ENCODE peak calls at places on chromosome 10, in six cellular contexts. One of them, this sample, is unnamed.

GRCh38 chr10:3102721-3103410 is 35.5 kb downstream of the PFKP start:
- DNase-seq in heart right ventricle: no peak
- DNase-seq in psoas muscle: no peak
- DNase-seq in PC-3: peak
- DNase-seq in GM23248: peak
- DNase-seq in fibroblast of lung: peak
- DNase-seq in this sample: no peak

GRCh38 chr10:8331896-8332729 is 277.6 kb downstream of the GATA3 start:
- DNase-seq in psoas muscle: peak
- DNase-seq in PC-3: peak
- DNase-seq in fibroblast of lung: peak
- DNase-seq in heart right ventricle: peak
- DNase-seq in GM23248: peak
- DNase-seq in this sample: peak

GRCh38 chr10:16741540-16741939 is 75.7 kb downstream of the RSU1 start:
- DNase-seq in heart right ventricle: no peak
- DNase-seq in GM23248: no peak
- DNase-seq in fibroblast of lung: no peak
- DNase-seq in psoas muscle: no peak
- DNase-seq in PC-3: no peak
- DNase-seq in this sample: no peak

GRCh38 chr10:23294638-23295247 is 49.9 kb downstream of the C10orf67 start:
- DNase-seq in PC-3: peak
- DNase-seq in fibroblast of lung: no peak
- DNase-seq in psoas muscle: no peak
- DNase-seq in heart right ventricle: no peak
- DNase-seq in GM23248: peak
- DNase-seq in this sample: no peak

GRCh38 chr10:49325131-49325915 is 26.4 kb downstream of the C10orf71 start:
- DNase-seq in psoas muscle: no peak
- DNase-seq in fibroblast of lung: no peak
- DNase-seq in heart right ventricle: no peak
- DNase-seq in PC-3: no peak
- DNase-seq in GM23248: no peak
- DNase-seq in this sample: no peak

GRCh38 chr10:67936416-67936815 is 52.0 kb downstream of the SIRT1 start:
- DNase-seq in psoas muscle: no peak
- DNase-seq in PC-3: no peak
- DNase-seq in heart right ventricle: no peak
- DNase-seq in GM23248: peak
- DNase-seq in fibroblast of lung: peak
- DNase-seq in this sample: no peak

GRCh38 chr10:60208676-60209269 is 180.9 kb downstream of the ANK3 start:
- DNase-seq in fibroblast of lung: peak
- DNase-seq in heart right ventricle: no peak
- DNase-seq in GM23248: peak
- DNase-seq in PC-3: peak
- DNase-seq in psoas muscle: no peak
- DNase-seq in this sample: no peak

GRCh38 chr10:89074120-89074519 is 83.5 kb downstream of the FAS start:
- DNase-seq in GM23248: peak
- DNase-seq in heart right ventricle: peak
- DNase-seq in psoas muscle: peak
- DNase-seq in PC-3: no peak
- DNase-seq in fibroblast of lung: peak
- DNase-seq in this sample: no peak

GRCh38 chr10:11207276-11207809 is 189.7 kb downstream of the CELF2 start:
- DNase-seq in PC-3: no peak
- DNase-seq in heart right ventricle: no peak
- DNase-seq in GM23248: no peak
- DNase-seq in psoas muscle: peak
- DNase-seq in fibroblast of lung: no peak
- DNase-seq in this sample: no peak

GRCh38 chr10:126478600-126478999 is 90.3 kb upstream of the ADAM12 start:
- DNase-seq in GM23248: no peak
- DNase-seq in heart right ventricle: no peak
- DNase-seq in psoas muscle: no peak
- DNase-seq in fibroblast of lung: no peak
- DNase-seq in PC-3: no peak
- DNase-seq in this sample: no peak

GRCh38 chr10:131555406-131555805 is 243.9 kb upstream of the TCERG1L start:
- DNase-seq in heart right ventricle: no peak
- DNase-seq in GM23248: no peak
- DNase-seq in fibroblast of lung: no peak
- DNase-seq in PC-3: no peak
- DNase-seq in psoas muscle: no peak
- DNase-seq in this sample: no peak

GRCh38 chr10:23439920-23440875 is 1.3 kb downstream of the OTUD1 start:
- DNase-seq in heart right ventricle: peak
- DNase-seq in PC-3: peak
- DNase-seq in fibroblast of lung: peak
- DNase-seq in GM23248: peak
- DNase-seq in psoas muscle: peak
- DNase-seq in this sample: peak

GRCh38 chr10:34801066-34801738 is 13.9 kb downstream of the PARD3 start:
- DNase-seq in fibroblast of lung: peak
- DNase-seq in PC-3: no peak
- DNase-seq in GM23248: no peak
- DNase-seq in psoas muscle: no peak
- DNase-seq in heart right ventricle: no peak
- DNase-seq in this sample: no peak

GRCh38 chr10:69222157-69223027 is 2.3 kb downstream of the HKDC1 start:
- DNase-seq in fibroblast of lung: peak
- DNase-seq in GM23248: peak
- DNase-seq in heart right ventricle: no peak
- DNase-seq in psoas muscle: no peak
- DNase-seq in PC-3: peak
- DNase-seq in this sample: peak

GRCh38 chr10:94327649-94328048 is 35.1 kb downstream of the NOC3L start:
- DNase-seq in heart right ventricle: no peak
- DNase-seq in psoas muscle: no peak
- DNase-seq in fibroblast of lung: no peak
- DNase-seq in PC-3: no peak
- DNase-seq in GM23248: no peak
- DNase-seq in this sample: no peak

GRCh38 chr10:94324609-94325233 is 38.0 kb downstream of the NOC3L start:
- DNase-seq in heart right ventricle: no peak
- DNase-seq in GM23248: peak
- DNase-seq in PC-3: no peak
- DNase-seq in psoas muscle: no peak
- DNase-seq in fibroblast of lung: no peak
- DNase-seq in this sample: no peak

DNA sequence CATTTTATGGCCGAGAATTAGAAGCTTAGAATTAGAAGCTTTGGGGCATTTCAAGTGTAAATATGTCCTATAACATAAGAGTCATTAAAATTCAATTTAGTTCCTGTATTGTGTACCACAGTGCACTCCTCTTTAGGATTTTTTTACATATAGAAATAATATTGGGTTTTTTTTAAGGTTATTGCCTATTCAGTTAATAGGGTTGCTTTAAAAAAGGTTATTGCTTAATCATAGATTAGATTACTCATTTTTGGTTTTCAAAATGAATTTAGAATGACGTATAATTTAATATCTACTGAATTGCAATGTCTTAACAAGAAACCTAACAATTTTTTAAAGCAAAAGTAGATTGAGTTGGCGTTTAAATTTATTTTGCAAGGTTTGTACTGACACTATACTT is 34.1 kb downstream of the NOC3L start:
- DNase-seq in GM23248: no peak
- DNase-seq in psoas muscle: no peak
- DNase-seq in fibroblast of lung: no peak
- DNase-seq in heart right ventricle: no peak
- DNase-seq in PC-3: no peak
- DNase-seq in this sample: no peak
- H3K27ac ChIP-seq in GM23248: no peak
- H3K27ac ChIP-seq in psoas muscle: no peak
- H3K27ac ChIP-seq in fibroblast of lung: no peak
- H3K27ac ChIP-seq in heart right ventricle: no peak
- H3K27ac ChIP-seq in PC-3: no peak
- H3K27ac ChIP-seq in this sample: no peak

GRCh38 chr10:124388476-124388822 is 30.3 kb downstream of the OAT start:
- DNase-seq in GM23248: no peak
- DNase-seq in fibroblast of lung: no peak
- DNase-seq in psoas muscle: no peak
- DNase-seq in PC-3: no peak
- DNase-seq in heart right ventricle: no peak
- DNase-seq in this sample: no peak
- H3K4me3 ChIP-seq in GM23248: no peak
- H3K4me3 ChIP-seq in fibroblast of lung: peak
- H3K4me3 ChIP-seq in psoas muscle: peak
- H3K4me3 ChIP-seq in PC-3: peak
- H3K4me3 ChIP-seq in heart right ventricle: peak
- H3K4me3 ChIP-seq in this sample: no peak

GRCh38 chr10:103737735-103738367 is 117.5 kb downstream of the SH3PXD2A start:
- DNase-seq in fibroblast of lung: no peak
- DNase-seq in GM23248: no peak
- DNase-seq in PC-3: no peak
- DNase-seq in psoas muscle: peak
- DNase-seq in heart right ventricle: no peak
- DNase-seq in this sample: no peak
- H3K27ac ChIP-seq in fibroblast of lung: peak
- H3K27ac ChIP-seq in GM23248: no peak
- H3K27ac ChIP-seq in PC-3: no peak
- H3K27ac ChIP-seq in psoas muscle: no peak
- H3K27ac ChIP-seq in heart right ventricle: no peak
- H3K27ac ChIP-seq in this sample: no peak

DNA sequence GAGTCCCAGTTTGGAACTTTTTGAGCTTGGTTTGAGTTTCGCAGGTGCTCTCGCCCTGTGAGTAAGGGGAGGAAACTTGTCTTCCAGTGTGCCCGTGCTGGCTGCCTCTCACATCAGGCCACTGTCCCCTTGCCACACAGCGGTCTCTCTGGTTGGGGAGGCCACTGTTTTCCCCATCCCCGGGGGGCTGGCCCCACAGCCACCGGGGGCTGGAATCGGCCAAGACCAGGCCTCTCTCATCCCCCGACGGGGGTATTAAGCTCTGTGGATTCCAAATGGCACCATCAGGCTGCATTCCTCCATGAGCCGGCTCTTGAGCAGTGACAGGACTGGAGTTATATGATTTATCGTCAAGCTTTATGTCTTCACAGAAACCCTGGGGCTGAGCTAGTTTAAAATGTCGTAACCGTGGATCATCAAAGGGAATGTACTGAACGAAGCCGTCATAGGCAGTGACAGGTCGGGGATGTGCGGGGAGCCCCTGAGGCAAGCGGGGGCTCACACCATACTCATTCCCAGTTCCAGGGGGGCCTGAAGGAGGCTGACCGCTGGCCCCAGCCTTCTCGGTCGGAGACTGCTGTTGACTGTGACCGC is 30.8 kb downstream of the JCAD start:
- DNase-seq in heart right ventricle: no peak
- DNase-seq in PC-3: no peak
- DNase-seq in fibroblast of lung: peak
- DNase-seq in psoas muscle: no peak
- DNase-seq in GM23248: no peak
- DNase-seq in this sample: no peak
- H3K4me3 ChIP-seq in heart right ventricle: no peak
- H3K4me3 ChIP-seq in PC-3: no peak
- H3K4me3 ChIP-seq in fibroblast of lung: no peak
- H3K4me3 ChIP-seq in psoas muscle: no peak
- H3K4me3 ChIP-seq in GM23248: no peak
- H3K4me3 ChIP-seq in this sample: no peak

DNA sequence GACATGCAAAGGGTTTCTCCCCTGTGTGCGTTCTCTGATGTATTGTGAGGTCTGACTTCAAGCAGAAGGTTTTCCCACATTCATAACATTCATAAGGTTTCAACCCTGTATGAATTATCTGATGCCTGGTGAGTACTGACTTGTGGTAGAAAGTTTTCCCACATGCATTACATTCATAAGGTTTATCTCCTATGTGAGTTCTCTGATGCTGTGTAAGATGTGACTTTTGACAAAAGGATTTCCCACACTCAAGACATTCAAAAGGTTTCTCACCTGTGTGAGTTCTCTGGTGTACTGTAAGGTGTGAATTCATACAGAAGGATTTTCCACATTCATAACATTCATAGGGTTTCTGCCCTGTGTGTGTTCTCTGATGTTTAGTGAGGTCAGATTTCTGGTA is 45.1 kb downstream of the ZNF33B start:
- DNase-seq in GM23248: no peak
- DNase-seq in fibroblast of lung: no peak
- DNase-seq in heart right ventricle: no peak
- DNase-seq in psoas muscle: no peak
- DNase-seq in PC-3: no peak
- DNase-seq in this sample: no peak
- H3K27ac ChIP-seq in GM23248: no peak
- H3K27ac ChIP-seq in fibroblast of lung: no peak
- H3K27ac ChIP-seq in heart right ventricle: no peak
- H3K27ac ChIP-seq in psoas muscle: no peak
- H3K27ac ChIP-seq in PC-3: no peak
- H3K27ac ChIP-seq in this sample: no peak

GRCh38 chr10:92242380-92242779 is 48.5 kb downstream of the CPEB3 start:
- DNase-seq in PC-3: no peak
- DNase-seq in fibroblast of lung: no peak
- DNase-seq in psoas muscle: no peak
- DNase-seq in heart right ventricle: no peak
- DNase-seq in GM23248: no peak
- DNase-seq in this sample: no peak

GRCh38 chr10:92244796-92245195 is 46.1 kb downstream of the CPEB3 start:
- DNase-seq in GM23248: no peak
- DNase-seq in psoas muscle: no peak
- DNase-seq in PC-3: peak
- DNase-seq in heart right ventricle: no peak
- DNase-seq in fibroblast of lung: no peak
- DNase-seq in this sample: no peak

GRCh38 chr10:92241501-92241900 is 49.4 kb downstream of the CPEB3 start:
- DNase-seq in psoas muscle: no peak
- DNase-seq in fibroblast of lung: no peak
- DNase-seq in PC-3: no peak
- DNase-seq in GM23248: no peak
- DNase-seq in heart right ventricle: no peak
- DNase-seq in this sample: no peak

GRCh38 chr10:92241158-92241500 is 49.7 kb downstream of the CPEB3 start:
- DNase-seq in psoas muscle: peak
- DNase-seq in fibroblast of lung: no peak
- DNase-seq in PC-3: no peak
- DNase-seq in heart right ventricle: peak
- DNase-seq in GM23248: peak
- DNase-seq in this sample: no peak

GRCh38 chr10:92242910-92243671 is 47.8 kb downstream of the CPEB3 start:
- DNase-seq in psoas muscle: peak
- DNase-seq in heart right ventricle: peak
- DNase-seq in PC-3: peak
- DNase-seq in fibroblast of lung: peak
- DNase-seq in GM23248: peak
- DNase-seq in this sample: peak
- H3K4me3 ChIP-seq in psoas muscle: peak
- H3K4me3 ChIP-seq in heart right ventricle: peak
- H3K4me3 ChIP-seq in PC-3: peak
- H3K4me3 ChIP-seq in fibroblast of lung: peak
- H3K4me3 ChIP-seq in GM23248: no peak
- H3K4me3 ChIP-seq in this sample: no peak

DNA sequence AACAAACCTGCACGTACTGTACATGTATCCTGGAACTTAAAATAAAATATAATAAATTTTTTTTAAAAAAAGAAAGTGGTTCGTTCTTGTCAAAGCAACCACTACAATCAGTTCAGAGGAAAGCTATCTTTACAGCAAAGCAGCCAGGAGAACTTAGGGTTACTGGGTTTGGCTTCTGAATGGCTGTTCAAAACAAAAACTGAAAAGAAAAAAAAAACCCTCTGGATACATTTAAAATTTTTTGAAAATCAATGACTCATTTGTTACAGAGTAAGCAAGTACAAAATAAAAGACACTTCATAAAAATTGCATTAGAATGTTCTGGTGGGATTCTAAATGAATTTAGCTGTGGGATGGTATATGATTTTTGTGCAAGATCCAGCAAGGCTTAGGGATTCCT is 28.6 kb upstream of the ADD3 start:
- DNase-seq in PC-3: no peak
- DNase-seq in psoas muscle: no peak
- DNase-seq in heart right ventricle: no peak
- DNase-seq in fibroblast of lung: no peak
- DNase-seq in GM23248: peak
- DNase-seq in this sample: no peak
- H3K27ac ChIP-seq in PC-3: no peak
- H3K27ac ChIP-seq in psoas muscle: no peak
- H3K27ac ChIP-seq in heart right ventricle: peak
- H3K27ac ChIP-seq in fibroblast of lung: no peak
- H3K27ac ChIP-seq in GM23248: peak
- H3K27ac ChIP-seq in this sample: no peak